ENCODE peak calls at places on chromosomes 5 and 9, in nine cellular contexts. E is dermis microvascular lymphatic vessel endothelial cell; Q is NCI-H345; N is fibroblast of the aortic adventitia; C is naive thymus-derived CD8-positive, alpha-beta T cell; L is stimulated activated CD4-positive, alpha-beta T cell treated with anti-CD3 and anti-CD28 coated beads, Interleukin-15, amount 100 ng/mL, for 1 hour; V is SHP77; Z is keratinocyte; A is adrenal gland. F is an unnamed sample.
A peak's percentile ranks its signal among the peaks of the same experiment; 100 is the strongest.

GRCh38 chr9:119050281-119050680 is 319.0 kb downstream of the BRINP1 start:
- DNase-seq in E (no peak), Q (no peak), N (no peak), C (no peak), L (no peak), V (no peak), Z (no peak), A (no peak), F (no peak)

GRCh38 chr5:99019254-99019653 is 90.4 kb upstream of the CHD1 start:
- DNase-seq in E (no peak), Q (no peak), N (no peak), C (no peak), L (no peak), V (no peak), Z (no peak), A (no peak), F (no peak)

GRCh38 chr5:179257190-179257741 is 88.0 kb downstream of the ADAMTS2 start:
- DNase-seq in E (no peak), Q (no peak), N (peak; percentile 79), C (peak; percentile 3), L (no peak), V (no peak), Z (no peak), A (no peak), F (no peak)

GRCh38 chr9:126957687-126958053 is 43.1 kb downstream of the RALGPS1 start:
- DNase-seq in E (no peak), Q (no peak), N (peak; percentile 45), C (no peak), L (no peak), V (no peak), Z (no peak), A (no peak), F (no peak)

GRCh38 chr5:95773325-95774059 is 42.4 kb downstream of the RHOBTB3 start:
- DNase-seq in E (no peak), Q (no peak), N (peak; percentile 60), C (no peak), L (no peak), V (no peak), Z (no peak), A (no peak), F (no peak)

GRCh38 chr9:120904061-120904998 is 22.3 kb downstream of the TRAF1 start:
- DNase-seq in E (no peak), Q (no peak), N (no peak), C (peak; percentile 78), L (no peak), V (no peak), Z (no peak), A (no peak), F (no peak)

GRCh38 chr5:127849891-127850290 is 146.7 kb downstream of the CCDC192 start:
- DNase-seq in E (no peak), Q (no peak), N (no peak), C (no peak), L (no peak), V (no peak), Z (no peak), A (no peak), F (no peak)

GRCh38 chr5:161023591-161023990 is 171.6 kb upstream of the ATP10B start:
- DNase-seq in E (no peak), Q (peak; percentile 31), N (no peak), C (no peak), L (no peak), V (no peak), Z (no peak), A (no peak), F (no peak)

GRCh38 chr5:31397926-31398557 is 133.9 kb downstream of the DROSHA start:
- DNase-seq in E (peak; percentile 20), Q (no peak), N (peak; percentile 87), C (no peak), L (no peak), V (no peak), Z (no peak), A (no peak), F (no peak)

GRCh38 chr5:171188016-171188415 is 121.0 kb upstream of the TLX3 start:
- DNase-seq in E (no peak), Q (no peak), N (no peak), C (no peak), L (no peak), V (no peak), Z (no peak), A (no peak), F (no peak)

GRCh38 chr5:102229685-102230084 is 66.4 kb downstream of the SLCO4C1 start:
- DNase-seq in E (no peak), Q (no peak), N (no peak), C (no peak), L (no peak), V (no peak), Z (no peak), A (no peak), F (no peak)

GRCh38 chr5:135230326-135230925 is 168.6 kb downstream of the MACROH2A1 start:
- DNase-seq in E (no peak), Q (no peak), N (peak; percentile 91), C (no peak), L (no peak), V (peak; percentile 24), Z (no peak), A (peak; percentile 81), F (no peak)

GRCh38 chr5:141733198-141733597 is 51.2 kb upstream of the ARAP3 start:
- DNase-seq in E (no peak), Q (no peak), N (no peak), C (no peak), L (no peak), V (no peak), Z (no peak), A (no peak), F (no peak)

GRCh38 chr5:107402881-107403280 is 267.9 kb downstream of the EFNA5 start:
- DNase-seq in E (no peak), Q (peak; percentile 80), N (no peak), C (no peak), L (no peak), V (peak; percentile 68), Z (no peak), A (no peak), F (no peak)

GRCh38 chr9:129166962-129167557 is 11.0 kb downstream of the IER5L start:
- DNase-seq in E (peak; percentile 70), Q (peak; percentile 54), N (peak; percentile 72), C (no peak), L (no peak), V (peak; percentile 80), Z (peak; percentile 57), A (peak; percentile 84), F (no peak)

GRCh38 chr5:133511653-133512235 is 100.6 kb downstream of the FSTL4 start:
- DNase-seq in E (no peak), Q (no peak), N (no peak), C (no peak), L (no peak), V (no peak), Z (no peak), A (no peak), F (no peak)

GRCh38 chr9:89877051-89878002 is 272.5 kb downstream of the GADD45G start:
- DNase-seq in E (no peak), Q (no peak), N (no peak), C (no peak), L (no peak), V (peak; percentile 52), Z (no peak), A (no peak), F (peak; percentile 23)

GRCh38 chr9:124392254-124392653 is 23.0 kb downstream of the PSMB7 start:
- DNase-seq in E (no peak), Q (no peak), N (no peak), C (no peak), L (no peak), V (no peak), Z (no peak), A (no peak), F (no peak)

GRCh38 chr9:17532461-17532860 is 46.4 kb upstream of the SH3GL2 start:
- DNase-seq in E (no peak), Q (peak; percentile 26), N (no peak), C (no peak), L (no peak), V (no peak), Z (no peak), A (no peak), F (no peak)

GRCh38 chr5:159817262-159818029 is 98.8 kb upstream of the ADRA1B start:
- DNase-seq in E (no peak), Q (no peak), N (no peak), C (no peak), L (no peak), V (no peak), Z (peak; percentile 71), A (no peak), F (no peak)

GRCh38 chr5:36363101-36363500 is 61.4 kb upstream of the RANBP3L start:
- DNase-seq in E (no peak), Q (no peak), N (peak; percentile 80), C (no peak), L (no peak), V (no peak), Z (peak; percentile 78), A (no peak), F (no peak)

GRCh38 chr5:179154991-179155955 is 95.1 kb downstream of the ZNF354C start:
- DNase-seq in E (no peak), Q (peak; percentile 83), N (no peak), C (no peak), L (no peak), V (peak; percentile 53), Z (no peak), A (no peak), F (no peak)

GRCh38 chr5:132836852-132837251 is 6.4 kb upstream of the SHROOM1 start:
- DNase-seq in E (no peak), Q (no peak), N (no peak), C (no peak), L (no peak), V (no peak), Z (no peak), A (no peak), F (no peak)

GRCh38 chr5:179805070-179805528 is 1.6 kb downstream of the MGAT4B start:
- DNase-seq in E (no peak), Q (no peak), N (no peak), C (no peak), L (no peak), V (no peak), Z (no peak), A (peak; percentile 70), F (no peak)

GRCh38 chr9:96391021-96391765 is 7.7 kb upstream of the SLC35D2 start:
- DNase-seq in E (peak; percentile 47), Q (no peak), N (no peak), C (no peak), L (no peak), V (no peak), Z (no peak), A (no peak), F (no peak)

GRCh38 chr5:149380466-149381121 is 1.5 kb upstream of the IL17B start:
- DNase-seq in E (no peak), Q (no peak), N (no peak), C (no peak), L (no peak), V (no peak), Z (no peak), A (no peak), F (no peak)

GRCh38 chr9:96646081-96646991 is 8.8 kb downstream of the PRXL2C start:
- DNase-seq in E (peak; percentile 9), Q (no peak), N (peak; percentile 67), C (no peak), L (no peak), V (no peak), Z (no peak), A (peak; percentile 9), F (no peak)

GRCh38 chr5:53407373-53407772 is 73.1 kb upstream of the FST start:
- DNase-seq in E (no peak), Q (no peak), N (peak; percentile 66), C (no peak), L (no peak), V (no peak), Z (no peak), A (no peak), F (no peak)

F was measured in substantia nigra.